ENCODE peak calls at places on chromosomes 12 and 14, in eight cellular contexts. G is neural crest cell; T is effector memory CD4-positive, alpha-beta T cell; H is progenitor cell of endocrine pancreas; F is GM10248; E is CD8-positive, alpha-beta T cell; X is choroid plexus epithelial cell; L is Caco-2. Q is an unnamed sample.

GRCh38 chr12:124509676-124510300 is 57.6 kb downstream of the NCOR2 start:
- DNase-seq in T (no peak), H (no peak), E (no peak), X (peak; percentile 93), F (no peak), L (no peak), G (no peak), Q (no peak)

GRCh38 chr12:92080390-92081285 is 65.0 kb downstream of the BTG1 start:
- DNase-seq in H (no peak), E (no peak), T (no peak), F (no peak), L (peak; percentile 81), G (no peak), X (peak; percentile 78), Q (no peak)

GRCh38 chr12:29245246-29245645 is 96.2 kb downstream of the FAR2 start:
- DNase-seq in T (no peak), G (no peak), E (no peak), F (no peak), L (no peak), H (no peak), X (no peak), Q (no peak)

GRCh38 chr12:126030573-126030972 is 965.3 kb downstream of the AACS start:
- DNase-seq in H (no peak), X (no peak), G (no peak), T (no peak), E (no peak), F (no peak), L (no peak), Q (no peak)

GRCh38 chr14:30638926-30639325 is 16.8 kb downstream of the SCFD1 start:
- DNase-seq in E (no peak), H (no peak), L (no peak), G (no peak), T (no peak), X (peak; percentile 59), F (no peak), Q (no peak)

GRCh38 chr12:4934651-4935050 is 24.9 kb downstream of the KCNA1 start:
- DNase-seq in G (no peak), F (no peak), E (no peak), X (no peak), T (no peak), L (no peak), H (no peak), Q (no peak)

GRCh38 chr12:101414533-101415119 is 7.1 kb upstream of the ARL1 start:
- DNase-seq in H (no peak), F (peak; percentile 49), E (no peak), G (peak; percentile 52), T (no peak), L (no peak), X (peak; percentile 83), Q (no peak)

GRCh38 chr12:132359551-132359950 is 30.2 kb upstream of the GALNT9 start:
- DNase-seq in T (no peak), H (no peak), F (no peak), G (no peak), X (no peak), E (no peak), L (no peak), Q (no peak)

GRCh38 chr12:14482361-14482760 is 85.3 kb downstream of the PLBD1 start:
- DNase-seq in F (no peak), X (no peak), G (no peak), H (no peak), E (no peak), T (no peak), L (no peak), Q (no peak)

GRCh38 chr12:80702889-80703605 is 4.4 kb upstream of the MYF6 start:
- DNase-seq in F (no peak), L (no peak), T (no peak), X (peak; percentile 83), E (no peak), G (no peak), H (no peak), Q (no peak)

GRCh38 chr12:62372134-62372533 is 94.5 kb upstream of the MON2 start:
- DNase-seq in F (no peak), L (no peak), X (no peak), G (no peak), E (no peak), T (no peak), H (no peak), Q (no peak)